ENCODE peak calls at places on chromosome 7, in five cellular contexts. W, S, I, V and G are unnamed samples.

GRCh38 chr7:19110778-19111175 is 6.7 kb downstream of the TWIST1 start:
- DNase-seq in W (no peak), S (no peak), I (no peak), V (no peak), G (no peak)

GRCh38 chr7:51021906-51022570 is 239.3 kb upstream of the GRB10 start:
- DNase-seq in V (no peak), S (no peak), I (no peak), W (no peak), G (no peak)

GRCh38 chr7:106770191-106770590 is 94.9 kb upstream of the PIK3CG start:
- DNase-seq in W (no peak), I (no peak), S (no peak), V (no peak), G (no peak)

GRCh38 chr7:38321515-38321944 is 48.1 kb upstream of the TARP start:
- DNase-seq in S (no peak), W (no peak), I (no peak), V (no peak), G (no peak)

GRCh38 chr7:23298141-23298851 is 843 bp upstream of the MALSU1 start:
- DNase-seq in V (no peak), I (peak), W (no peak), S (peak), G (no peak)

GRCh38 chr7:26375604-26376207 is 84.0 kb downstream of the SNX10 start:
- DNase-seq in S (no peak), I (no peak), W (no peak), V (no peak), G (no peak)

GRCh38 chr7:139505563-139505962 is 17.9 kb upstream of the CLEC2L start:
- DNase-seq in I (peak), V (no peak), W (peak), S (no peak), G (no peak)

GRCh38 chr7:12570148-12570528 is 382 bp upstream of the SCIN start:
- DNase-seq in V (no peak), W (no peak), I (peak), S (peak), G (no peak)

GRCh38 chr7:157977717-157978470 is 609.7 kb downstream of the PTPRN2 start:
- DNase-seq in I (no peak), S (no peak), V (no peak), W (peak), G (no peak)

DNA sequence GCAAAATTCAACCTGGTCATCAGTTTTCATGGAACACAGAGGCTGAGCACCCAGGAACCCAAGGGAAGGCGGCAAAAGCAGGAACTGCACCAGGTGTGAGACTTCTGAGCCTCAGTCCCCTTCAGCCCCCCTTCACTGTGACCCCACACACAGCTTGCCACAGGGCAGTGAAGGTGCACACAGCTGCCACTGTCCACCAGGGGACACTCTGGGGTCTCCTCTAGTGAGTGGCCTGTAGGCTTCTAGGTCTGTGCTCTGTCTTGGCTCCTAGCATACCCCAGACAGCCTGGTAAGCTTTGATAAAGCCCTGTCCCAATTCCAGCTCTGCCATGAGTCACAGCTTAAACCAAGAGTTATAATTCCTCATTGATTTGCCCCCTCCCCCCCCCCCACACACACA is 12.1 kb downstream of the KCNH2 start:
- DNase-seq in V (no peak), W (peak), I (peak), S (peak), G (no peak)
- TF ChIP-seq CTCF in V (no peak), W (peak), I (peak), S (no peak), G (no peak)

GRCh38 chr7:104552102-104552501 is 223.7 kb downstream of the LHFPL3 start:
- DNase-seq in V (no peak), I (peak), W (peak), S (no peak), G (no peak)

GRCh38 chr7:104550362-104550761 is 222.0 kb downstream of the LHFPL3 start:
- DNase-seq in V (no peak), I (no peak), W (no peak), S (no peak), G (no peak)

GRCh38 chr7:104551226-104551625 is 222.8 kb downstream of the LHFPL3 start:
- DNase-seq in V (no peak), S (no peak), I (no peak), W (no peak), G (no peak)

GRCh38 chr7:104553074-104553473 is 224.7 kb downstream of the LHFPL3 start:
- DNase-seq in S (no peak), I (no peak), W (no peak), V (no peak), G (no peak)

DNA sequence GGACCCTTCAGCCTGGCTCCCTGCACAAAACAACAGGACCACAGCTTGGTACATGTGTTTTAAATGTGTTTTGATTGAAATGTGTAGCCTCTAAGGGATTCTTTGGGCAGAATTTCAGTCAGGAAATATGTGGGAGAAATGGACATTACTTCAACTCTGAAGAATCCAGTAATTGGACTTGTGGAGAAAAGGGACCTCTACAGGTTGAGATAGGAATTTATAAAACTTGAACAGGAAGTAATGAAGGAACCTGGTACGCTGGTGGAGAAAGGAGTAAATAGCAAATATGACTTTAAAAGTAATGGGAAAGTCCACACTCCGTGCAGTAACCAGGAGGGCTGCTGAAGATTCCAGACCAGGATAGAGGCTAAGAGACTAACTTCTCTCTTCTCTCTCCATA is 220.5 kb downstream of the LHFPL3 start:
- DNase-seq in V (no peak), I (no peak), W (no peak), S (no peak), G (no peak)
- TF ChIP-seq CTCF in V (no peak), I (no peak), W (no peak), S (no peak), G (peak)

DNA sequence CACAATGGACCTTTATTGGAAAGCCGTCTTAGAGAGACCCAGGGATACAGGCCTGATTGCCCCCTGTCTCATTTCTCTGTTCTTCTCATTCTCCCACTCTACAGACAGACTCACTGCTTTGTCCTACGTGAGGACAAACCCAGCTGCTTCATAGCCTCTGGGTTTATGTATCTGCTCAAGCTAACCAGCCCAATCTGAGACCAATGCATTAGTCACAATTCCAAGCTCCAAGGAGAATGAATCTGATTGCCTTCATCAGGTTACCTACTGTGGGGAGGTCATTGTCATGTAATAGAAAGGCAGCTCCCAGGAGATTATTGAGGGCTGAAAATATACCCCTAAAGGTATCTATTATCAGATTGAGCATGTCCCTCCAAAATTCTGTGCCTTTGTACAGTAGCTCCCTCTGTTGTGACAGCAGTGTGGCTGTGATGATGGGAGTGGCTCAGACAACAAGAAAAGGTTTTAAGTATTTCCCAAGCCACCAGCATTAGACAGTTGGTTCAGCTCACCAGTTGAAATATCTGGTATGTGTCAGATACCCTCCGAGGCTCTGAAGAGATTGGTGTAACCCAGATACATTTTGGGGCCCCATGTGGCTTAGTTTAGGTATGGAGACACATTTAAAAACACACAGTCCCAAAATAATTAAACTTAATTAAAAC is 123.1 kb upstream of the EEPD1 start:
- DNase-seq in W (no peak), S (no peak), V (no peak), I (no peak), G (no peak)
- TF ChIP-seq CTCF in W (no peak), S (no peak), V (no peak), I (no peak), G (no peak)

GRCh38 chr7:94697671-94697994 is 41.7 kb upstream of the SGCE start:
- DNase-seq in W (no peak), S (no peak), V (no peak), I (no peak), G (no peak)

GRCh38 chr7:94696981-94697670 is 41.2 kb upstream of the SGCE start:
- DNase-seq in S (peak), W (no peak), I (peak), V (no peak), G (no peak)

GRCh38 chr7:94701555-94701973 is 45.6 kb upstream of the SGCE start:
- DNase-seq in I (peak), S (peak), W (no peak), V (no peak), G (no peak)

GRCh38 chr7:94700926-94701554 is 45.1 kb upstream of the SGCE start:
- DNase-seq in V (no peak), I (no peak), W (no peak), S (no peak), G (no peak)

GRCh38 chr7:94698275-94698674 is 42.3 kb upstream of the SGCE start:
- DNase-seq in V (no peak), S (peak), W (no peak), I (no peak), G (no peak)
- TF ChIP-seq CTCF in V (no peak), S (no peak), W (no peak), I (no peak), G (no peak)

GRCh38 chr7:123966936-123967335 is 41.9 kb downstream of the SPAM1 start:
- DNase-seq in I (peak), W (no peak), V (no peak), S (no peak), G (no peak)
- TF ChIP-seq CTCF in I (no peak), W (no peak), V (no peak), S (no peak), G (peak)

DNA sequence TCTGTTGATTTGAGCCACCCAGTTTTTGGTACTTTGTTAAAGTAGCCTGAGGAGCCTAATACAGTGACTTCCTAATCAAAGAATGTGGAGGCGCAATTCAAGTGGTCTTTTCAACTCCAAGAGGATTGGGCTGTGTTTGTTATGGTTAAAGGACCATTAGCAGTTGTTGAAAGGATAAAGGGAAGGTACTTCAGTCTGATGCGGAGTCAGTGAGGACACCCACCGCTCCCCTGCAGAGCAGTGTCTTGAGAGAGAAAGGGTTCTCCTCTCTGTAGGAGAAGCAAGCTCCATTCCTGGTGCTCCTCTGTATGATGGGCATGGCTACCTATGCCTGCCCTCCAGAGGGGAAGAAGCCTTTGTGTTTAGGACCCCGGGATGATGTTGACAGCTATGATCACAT is 590.6 kb upstream of the C7orf33 start:
- DNase-seq in W (peak), V (no peak), I (no peak), S (no peak), G (no peak)
- TF ChIP-seq CTCF in W (no peak), V (no peak), I (no peak), S (no peak), G (no peak)

DNA sequence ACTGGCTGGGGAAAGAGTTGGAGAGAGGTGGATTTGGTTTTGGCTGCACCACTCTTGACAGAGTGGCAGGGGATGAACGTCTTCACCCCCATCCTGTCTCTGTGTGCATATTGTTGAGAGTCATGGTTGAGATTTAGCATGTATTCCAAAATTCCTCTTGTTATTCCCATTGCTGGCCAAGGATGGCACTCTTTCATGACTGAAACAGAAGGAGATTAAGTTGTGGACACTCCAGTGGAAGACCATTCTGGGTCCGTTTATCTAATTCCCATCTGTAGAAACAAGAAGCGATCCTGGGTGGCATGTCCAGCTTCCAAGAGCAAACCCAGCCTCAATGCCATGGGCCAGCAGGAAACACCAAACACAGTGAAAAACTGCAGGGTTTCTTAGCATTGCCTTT is 469.0 kb upstream of the IGFBP3 start:
- DNase-seq in S (no peak), V (no peak), I (no peak), W (no peak), G (no peak)
- TF ChIP-seq CTCF in S (no peak), V (no peak), I (no peak), W (no peak), G (no peak)